ENCODE peak calls at places on chromosomes 12 and 14, in four cellular contexts. K is right lobe of liver, L is aorta, E is psoas muscle. O is an unnamed sample. For H3K27me3, the result is how much of the 10 kb centered on the place peaks cover.

GRCh38 chr12:106284294-106285105 is 18.0 kb upstream of the TCP11L2 start:
- DNase-seq in K (no peak), L (no peak), E (no peak), O (no peak)

GRCh38 chr12:26727482-26728204 is 105.4 kb downstream of the ITPR2 start:
- DNase-seq in K (no peak), L (no peak), E (no peak), O (no peak)

GRCh38 chr14:104353921-104354701 is 215.7 kb downstream of the KIF26A start:
- DNase-seq in K (peak), L (peak), E (peak), O (peak)

GRCh38 chr12:11868027-11868426 is 202.7 kb upstream of the BCL2L14 start:
- DNase-seq in K (no peak), L (no peak), E (no peak), O (no peak)

GRCh38 chr12:52742196-52742580 is 35.0 kb downstream of the KRT76 start:
- DNase-seq in K (no peak), L (peak), E (no peak), O (no peak)

GRCh38 chr12:109387425-109388166 is 39.9 kb downstream of the MYO1H start:
- DNase-seq in K (no peak), L (no peak), E (no peak), O (no peak)

GRCh38 chr14:105375635-105376057 is 22.7 kb upstream of the TEX22 start:
- DNase-seq in K (no peak), L (no peak), E (no peak), O (no peak)

GRCh38 chr12:18706798-18707197 is 31.0 kb downstream of the PLCZ1 start:
- DNase-seq in K (peak), L (no peak), E (no peak), O (no peak)

GRCh38 chr12:79566452-79566851 is 124.3 kb downstream of the PAWR start:
- DNase-seq in K (no peak), L (no peak), E (no peak), O (no peak)

GRCh38 chr14:26204954-26205479 is 392.8 kb downstream of the NOVA1 start:
- DNase-seq in K (no peak), L (peak), E (peak), O (peak)

GRCh38 chr14:100725587-100726387 is 905 bp upstream of the DLK1 start:
- DNase-seq in K (no peak), L (no peak), E (no peak), O (no peak)
- H3K27me3 ChIP-seq in K (under half), L (under half), E (under half), O (half or more)

DNA sequence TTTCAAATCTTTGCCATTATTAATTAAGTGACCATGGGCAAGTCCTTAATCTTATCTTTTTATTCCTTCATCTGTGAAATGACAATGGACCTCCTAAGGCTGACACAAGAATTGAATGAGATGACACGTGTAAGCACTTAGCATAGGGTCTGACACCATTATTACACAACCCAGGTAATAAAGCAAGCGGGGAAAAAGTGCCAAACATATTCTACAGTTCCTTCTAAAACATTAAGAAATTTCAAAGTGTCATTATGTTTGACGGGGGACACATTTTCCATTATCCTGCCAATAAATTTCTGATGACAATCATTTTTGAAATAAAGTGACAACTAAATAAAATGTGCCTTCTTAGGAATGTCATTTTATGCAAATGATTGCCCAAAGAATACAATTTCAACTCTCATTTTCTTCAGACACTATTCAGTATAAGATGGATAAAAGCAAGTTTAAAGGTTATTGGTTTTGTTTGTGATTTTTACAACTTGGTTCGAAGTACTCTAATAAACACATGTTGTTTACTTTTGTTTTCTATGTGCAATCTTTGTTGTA is 3.0 kb downstream of the ANKS1B start:
- DNase-seq in K (no peak), L (no peak), E (no peak), O (no peak)
- H3K27me3 ChIP-seq in K (under half), L (under half), E (under half), O (under half)

DNA sequence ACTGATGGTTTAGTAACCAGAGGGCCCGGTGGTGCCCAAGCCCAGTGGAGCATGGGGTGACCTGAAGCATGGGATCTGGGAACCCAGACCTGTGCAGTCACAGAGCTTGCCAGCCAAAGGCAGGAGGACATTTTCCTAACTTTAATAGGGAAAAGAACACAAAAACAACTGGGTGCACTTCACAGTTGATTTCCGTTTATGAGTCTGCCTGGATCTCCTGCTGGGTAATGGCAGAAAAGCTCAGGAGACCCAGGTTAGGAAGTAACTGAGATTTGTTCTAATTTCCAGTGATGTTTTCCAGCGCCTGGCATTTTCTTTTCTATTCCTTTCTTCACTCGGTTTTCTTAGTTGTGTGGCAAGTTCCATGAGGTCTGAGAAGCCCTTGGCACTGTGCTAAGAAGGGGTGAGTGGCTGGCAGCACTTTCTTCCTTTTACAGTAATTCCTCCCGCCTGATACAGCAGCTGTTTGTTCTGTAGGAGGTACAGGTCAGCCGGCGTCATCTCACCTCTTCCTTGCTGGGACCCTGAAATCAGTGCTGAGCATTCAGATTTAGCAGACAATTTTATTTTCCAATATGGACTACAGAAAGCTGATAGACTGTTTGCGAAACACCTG is 5.1 kb downstream of the CACNA1C start:
- DNase-seq in K (no peak), L (no peak), E (no peak), O (no peak)
- H3K27me3 ChIP-seq in K (under half), L (under half), E (under half), O (under half)

GRCh38 chr12:46801293-46801692 is 24.5 kb downstream of the SLC38A4 start:
- DNase-seq in K (no peak), L (no peak), E (no peak), O (no peak)
- H3K27me3 ChIP-seq in K (under half), L (under half), E (under half), O (under half)

GRCh38 chr12:114420553-114420952 is 14.6 kb upstream of the TBX5 start:
- DNase-seq in K (no peak), L (no peak), E (no peak), O (no peak)
- H3K27me3 ChIP-seq in K (under half), L (under half), E (under half), O (under half)

GRCh38 chr12:54558311-54558710 is 8.9 kb downstream of the PDE1B start:
- DNase-seq in K (no peak), L (no peak), E (no peak), O (no peak)

GRCh38 chr12:54561164-54561563 is 11.8 kb downstream of the PDE1B start:
- DNase-seq in K (no peak), L (peak), E (peak), O (no peak)

GRCh38 chr12:54560374-54560858 is 11.0 kb downstream of the PDE1B start:
- DNase-seq in K (peak), L (peak), E (peak), O (peak)

GRCh38 chr12:54555670-54556257 is 6.4 kb downstream of the PDE1B start:
- DNase-seq in K (no peak), L (no peak), E (no peak), O (no peak)

GRCh38 chr12:54558759-54559158 is 9.4 kb downstream of the PDE1B start:
- DNase-seq in K (no peak), L (no peak), E (no peak), O (no peak)
- H3K27me3 ChIP-seq in K (under half), L (under half), E (under half), O (under half)

GRCh38 chr12:113459981-113460380 is 11.7 kb downstream of the LHX5 start:
- DNase-seq in K (no peak), L (no peak), E (no peak), O (no peak)
- H3K27me3 ChIP-seq in K (under half), L (under half), E (under half), O (half or more)

GRCh38 chr14:56810850-56811595 is 744 bp upstream of the OTX2 start:
- DNase-seq in K (no peak), L (no peak), E (no peak), O (no peak)

GRCh38 chr14:56813143-56813551 is 2.9 kb upstream of the OTX2 start:
- DNase-seq in K (no peak), L (no peak), E (no peak), O (no peak)

GRCh38 chr14:56811596-56812363 is 1.5 kb upstream of the OTX2 start:
- DNase-seq in K (no peak), L (no peak), E (no peak), O (no peak)

GRCh38 chr14:56814468-56815074 is 4.3 kb upstream of the OTX2 start:
- DNase-seq in K (no peak), L (no peak), E (no peak), O (no peak)

DNA sequence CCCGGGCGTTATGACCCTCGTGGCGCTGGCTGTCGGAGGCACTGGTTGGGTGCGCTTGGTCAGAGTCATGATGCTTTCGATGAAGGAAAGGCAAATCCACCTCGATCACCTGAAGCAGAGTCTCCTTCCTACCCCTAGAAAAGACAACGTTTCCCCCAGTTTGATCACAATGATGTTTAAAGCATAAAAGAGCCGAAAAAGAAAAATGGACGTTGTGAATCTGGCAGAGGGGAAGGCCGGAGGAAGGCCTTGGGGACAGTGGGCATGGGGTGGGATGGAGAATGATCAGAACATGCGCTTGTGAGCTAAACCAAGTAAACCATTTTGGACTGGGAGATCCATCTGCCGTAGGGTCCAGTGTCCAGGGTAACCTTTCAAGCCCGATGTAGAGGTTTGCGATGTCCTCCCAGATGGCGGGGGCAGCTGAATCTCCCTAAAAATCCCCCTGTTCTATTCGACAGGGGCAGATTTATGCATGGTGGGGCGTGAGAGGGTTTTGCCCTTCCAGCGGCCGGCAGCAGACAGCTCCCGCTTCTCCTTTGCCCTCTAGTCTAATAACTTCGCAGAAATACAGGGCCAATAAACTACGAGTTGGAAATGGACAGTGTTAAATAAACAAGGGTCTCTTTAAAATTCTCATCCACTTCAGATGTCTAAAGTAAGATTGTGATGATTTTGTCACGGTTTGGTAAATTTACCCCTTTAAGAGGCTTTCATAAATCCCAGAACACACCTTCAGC is 2.3 kb upstream of the OTX2 start:
- DNase-seq in K (no peak), L (no peak), E (no peak), O (no peak)
- H3K27me3 ChIP-seq in K (under half), L (under half), E (under half), O (half or more)

DNA sequence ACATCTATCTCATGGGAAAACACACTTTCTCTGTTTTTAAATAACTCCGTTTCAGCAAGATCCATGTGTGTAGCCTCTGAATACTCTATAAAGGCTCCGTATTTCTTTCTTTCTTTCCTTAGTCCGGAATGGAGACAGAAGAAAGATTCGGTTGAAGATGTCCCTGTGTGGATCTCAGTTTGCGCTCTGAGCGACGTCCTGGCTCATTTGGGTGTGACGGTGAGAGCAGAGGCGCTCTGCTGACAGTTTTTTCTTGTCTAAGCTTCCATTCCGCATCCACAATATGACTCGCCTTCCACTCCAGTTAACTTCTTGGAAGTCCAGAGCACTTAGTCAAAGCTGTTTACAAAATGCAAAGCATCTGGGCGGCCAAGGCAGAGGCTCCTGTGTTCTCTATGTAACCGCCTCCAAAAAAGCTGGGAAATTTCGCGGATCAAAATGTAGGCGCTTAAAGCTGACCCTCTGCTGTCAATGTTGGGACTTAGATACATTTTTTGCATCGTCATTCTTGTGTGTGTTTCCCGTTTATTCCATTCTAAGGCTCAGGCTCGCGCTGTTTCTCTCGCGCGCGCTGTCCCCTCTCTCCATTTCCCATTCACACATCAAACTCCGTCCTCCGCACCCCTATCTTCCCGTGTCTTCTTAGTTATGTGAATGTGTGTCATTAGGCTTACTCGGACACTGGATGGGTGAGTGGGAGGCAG is 910 bp upstream of the FLRT2 start:
- DNase-seq in K (no peak), L (no peak), E (no peak), O (no peak)
- H3K27me3 ChIP-seq in K (under half), L (under half), E (under half), O (under half)

DNA sequence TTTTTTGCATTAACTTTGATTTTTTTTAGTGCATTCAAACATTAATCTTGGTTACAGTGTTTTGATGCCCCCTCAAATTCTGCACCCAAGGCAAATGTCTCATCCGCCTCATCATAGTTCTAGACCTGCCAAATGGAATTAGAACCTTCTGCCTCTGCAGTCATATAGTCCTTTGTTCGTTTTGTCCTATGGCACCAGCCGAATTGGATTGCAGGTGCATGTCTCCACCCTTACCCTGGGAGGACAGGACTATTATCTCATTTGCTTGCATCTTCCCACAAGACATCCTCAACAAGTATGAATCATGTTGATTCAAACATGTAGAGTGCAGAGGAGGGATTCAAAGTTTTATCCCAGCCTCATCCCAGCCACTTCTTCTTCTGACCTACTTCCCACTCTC is 579.1 kb downstream of the VRK1 start:
- DNase-seq in K (no peak), L (no peak), E (no peak), O (no peak)
- H3K27me3 ChIP-seq in K (under half), L (under half), E (under half), O (under half)